ENCODE peak calls at places on chromosomes 16 and 17, in four cellular contexts. R is neuronal stem cell, H is H1, I is IMR-90. U is an unnamed sample.

GRCh38 chr16:84357191-84357651 is 11.1 kb upstream of the ATP2C2 start:
- DNase-seq in R (no peak), H (no peak), I (peak; percentile 52), U (no peak)

GRCh38 chr17:70420876-70421445 is 251.6 kb downstream of the KCNJ2 start:
- DNase-seq in R (no peak), H (no peak), I (no peak), U (no peak)

GRCh38 chr17:67145406-67145805 is 99.6 kb downstream of the HELZ start:
- DNase-seq in R (no peak), H (no peak), I (no peak), U (no peak)

GRCh38 chr16:14502932-14503741 is 126.9 kb downstream of the PARN start:
- DNase-seq in R (no peak), H (no peak), I (peak; percentile 76), U (no peak)

GRCh38 chr16:49837673-49838360 is 18.1 kb downstream of the ZNF423 start:
- DNase-seq in R (no peak), H (no peak), I (no peak), U (no peak)

GRCh38 chr16:15539197-15539596 is 103.8 kb downstream of the MARF1 start:
- DNase-seq in R (peak; percentile 36), H (peak; percentile 85), I (no peak), U (peak; percentile 68)

GRCh38 chr17:10768766-10769383 is 35.0 kb downstream of the TMEM238L start:
- DNase-seq in R (no peak), H (no peak), I (no peak), U (no peak)

GRCh38 chr16:83713597-83713996 is 94.2 kb upstream of the HSBP1 start:
- DNase-seq in R (no peak), H (no peak), I (no peak), U (no peak)

GRCh38 chr17:56425483-56425882 is 168.0 kb upstream of the NOG start:
- DNase-seq in R (no peak), H (no peak), I (no peak), U (no peak)

GRCh38 chr17:34423978-34424813 is 61.2 kb upstream of the CCL1 start:
- DNase-seq in R (no peak), H (peak; percentile 75), I (no peak), U (peak; percentile 77)

GRCh38 chr17:66850692-66851091 is 15.8 kb downstream of the CACNG5 start:
- DNase-seq in R (no peak), H (no peak), I (no peak), U (no peak)

GRCh38 chr17:45666641-45667040 is 117.5 kb upstream of the CRHR1 start:
- DNase-seq in R (no peak), H (no peak), I (no peak), U (no peak)

GRCh38 chr17:61235001-61235820 is 164.4 kb upstream of the TBX2 start:
- DNase-seq in R (no peak), H (no peak), I (no peak), U (no peak)

GRCh38 chr16:62205459-62205858 is 169.2 kb upstream of the CDH8 start:
- DNase-seq in R (no peak), H (no peak), I (no peak), U (no peak)

GRCh38 chr17:7745748-7746470 is 28.4 kb downstream of the DNAH2 start:
- DNase-seq in R (no peak), H (no peak), I (peak; percentile 76), U (no peak)

GRCh38 chr17:1649844-1650409 is at the start of gene RILP:
- DNase-seq in R (no peak), H (peak; percentile 70), I (no peak), U (peak; percentile 85)

GRCh38 chr16:2029350-2029749 is 2.6 kb downstream of the NHERF2 start:
- DNase-seq in R (no peak), H (peak; percentile 47), I (no peak), U (no peak)

GRCh38 chr17:7916799-7917198 is 710 bp upstream of the RNF227 start:
- DNase-seq in R (no peak), H (no peak), I (peak; percentile 80), U (no peak)

GRCh38 chr17:17542906-17543635 is 46.9 kb upstream of the RASD1 start:
- DNase-seq in R (no peak), H (no peak), I (no peak), U (no peak)

GRCh38 chr17:7886227-7887037 is 2.2 kb upstream of the CHD3 start:
- DNase-seq in R (peak; percentile 29), H (peak; percentile 59), I (peak; percentile 7), U (peak; percentile 69)

GRCh38 chr17:1979182-1979980 is 45.8 kb downstream of the RTN4RL1 start:
- DNase-seq in R (no peak), H (no peak), I (no peak), U (no peak)

GRCh38 chr16:3171855-3172593 is 16.0 kb upstream of the OR1F1 start:
- DNase-seq in R (no peak), H (peak; percentile 96), I (peak; percentile 76), U (peak; percentile 87)

GRCh38 chr17:64229815-64230550 is 33.1 kb downstream of the TEX2 start:
- DNase-seq in R (no peak), H (no peak), I (no peak), U (no peak)
- H3K14ac ChIP-seq in R (no peak overlapping the region), H (no peak overlapping the region), I (peak overlapping the region; percentile 77), U (no peak overlapping the region)

DNA sequence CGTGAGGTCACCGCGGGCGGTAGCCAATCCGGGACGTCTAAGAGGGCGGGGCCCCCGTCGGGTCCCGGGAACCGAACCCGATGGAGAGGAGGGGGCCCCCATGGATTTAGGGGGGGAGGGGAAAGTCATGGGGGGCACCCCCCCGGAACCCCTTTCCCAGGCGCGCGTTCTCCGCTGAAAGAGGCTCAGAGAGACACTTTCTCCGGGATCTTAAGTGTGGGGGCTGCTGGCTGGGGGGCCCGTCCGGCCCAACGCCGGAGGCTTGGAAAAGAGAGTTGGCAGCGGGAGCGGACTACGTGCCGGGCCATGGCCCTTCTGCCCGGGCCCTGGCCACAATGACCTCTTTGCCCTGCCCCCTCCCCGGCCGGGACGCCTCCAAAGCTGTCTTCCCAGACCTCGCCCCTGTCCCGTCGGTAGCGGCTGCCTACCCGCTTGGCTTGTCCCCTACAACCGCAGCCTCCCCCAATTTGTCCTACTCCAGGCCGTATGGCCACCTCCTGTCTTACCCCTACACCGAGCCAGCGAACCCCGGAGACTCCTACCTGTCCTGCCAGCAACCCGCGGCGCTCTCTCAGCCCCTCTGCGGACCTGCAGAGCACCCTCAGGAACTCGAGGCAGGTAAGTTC is at the start of gene DLX4:
- DNase-seq in R (no peak), H (peak; percentile 81), I (no peak), U (peak; percentile 68)
- H2BK120ac ChIP-seq in R (no peak within 1 kb of the TSS), H (no peak within 1 kb of the TSS), I (no peak within 1 kb of the TSS), U (no peak within 1 kb of the TSS)

GRCh38 chr17:79843475-79843916 is 4.3 kb upstream of the CBX4 start:
- DNase-seq in R (no peak), H (peak; percentile 77), I (no peak), U (no peak)

GRCh38 chr17:79845601-79845949 is 6.3 kb upstream of the CBX4 start:
- DNase-seq in R (no peak), H (no peak), I (no peak), U (no peak)

GRCh38 chr17:79842656-79843474 is 3.6 kb upstream of the CBX4 start:
- DNase-seq in R (no peak), H (peak; percentile 56), I (no peak), U (no peak)

GRCh38 chr17:79844869-79845600 is 5.8 kb upstream of the CBX4 start:
- DNase-seq in R (no peak), H (peak; percentile 88), I (no peak), U (peak; percentile 83)

DNA sequence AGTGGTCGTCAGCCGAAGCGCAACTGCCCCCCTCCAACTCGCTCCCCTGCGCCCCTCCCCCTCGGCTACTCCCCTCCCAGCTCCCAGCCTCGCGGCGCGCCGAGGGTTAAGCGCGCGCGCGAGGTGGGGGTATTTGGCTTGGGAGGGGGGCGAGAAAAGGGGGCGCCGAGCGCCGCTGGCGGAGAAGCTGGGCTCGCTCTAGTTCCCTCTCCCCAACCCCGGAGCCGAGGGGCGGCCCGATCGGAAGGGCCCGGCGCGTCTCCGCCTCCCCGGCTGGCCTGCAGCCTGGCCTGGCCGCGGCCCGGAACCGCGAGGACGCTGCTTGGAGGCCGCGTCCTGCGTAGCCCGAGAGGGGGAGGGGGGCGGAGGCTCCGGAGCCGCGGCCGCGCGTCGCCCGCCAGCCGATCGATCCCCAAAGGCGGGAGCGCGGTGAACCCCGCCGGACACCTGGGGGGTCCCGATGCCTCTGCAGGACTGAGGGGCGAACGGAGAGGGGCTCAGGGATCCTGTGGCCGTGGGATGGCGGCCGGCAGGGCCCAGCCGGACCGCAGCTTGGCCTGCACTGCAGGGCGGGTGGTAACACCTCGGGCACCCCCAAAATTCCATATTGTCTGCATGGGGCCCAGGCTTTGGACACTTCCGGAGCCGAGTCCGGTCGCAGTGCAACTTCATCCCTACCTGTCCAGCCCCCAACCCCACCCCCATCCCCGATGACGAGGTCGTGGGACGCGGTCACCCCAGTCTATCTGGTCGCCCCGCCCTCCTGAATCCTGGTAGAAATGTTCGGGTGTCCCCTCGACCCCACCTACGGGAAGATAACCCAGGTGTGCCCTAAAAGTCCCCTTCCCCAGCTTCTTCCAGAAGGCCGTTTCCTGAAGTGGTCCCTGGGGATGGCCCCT is 4.9 kb upstream of the CBX4 start:
- DNase-seq in R (no peak), H (peak; percentile 78), I (peak; percentile 61), U (peak; percentile 70)
- H3K14ac ChIP-seq in R (peak overlapping the region; percentile 56), H (no peak overlapping the region), I (no peak overlapping the region), U (no peak overlapping the region)

GRCh38 chr16:65125322-65125721 is 3.5 kb upstream of the CDH11 start:
- DNase-seq in R (no peak), H (no peak), I (peak; percentile 30), U (no peak)
- H2BK120ac ChIP-seq in R (no peak overlapping the region), H (no peak overlapping the region), I (peak overlapping the region; percentile 31), U (no peak overlapping the region)

GRCh38 chr17:9050801-9051401 is 29.6 kb downstream of the NTN1 start:
- DNase-seq in R (no peak), H (peak; percentile 59), I (no peak), U (peak; percentile 88)
- H3K14ac ChIP-seq in R (no peak overlapping the region), H (no peak overlapping the region), I (no peak overlapping the region), U (peak overlapping the region; percentile 45)

GRCh38 chr16:55496509-55497145 is 12.2 kb upstream of the LPCAT2 start:
- DNase-seq in R (no peak), H (peak; percentile 11), I (no peak), U (peak; percentile 20)

GRCh38 chr16:55497558-55497957 is 11.3 kb upstream of the LPCAT2 start:
- DNase-seq in R (no peak), H (no peak), I (no peak), U (no peak)

GRCh38 chr16:55499951-55500350 is 8.9 kb upstream of the LPCAT2 start:
- DNase-seq in R (no peak), H (peak; percentile 22), I (peak; percentile 99), U (no peak)

GRCh38 chr16:55499281-55499680 is 9.6 kb upstream of the LPCAT2 start:
- DNase-seq in R (no peak), H (peak; percentile 7), I (no peak), U (no peak)

DNA sequence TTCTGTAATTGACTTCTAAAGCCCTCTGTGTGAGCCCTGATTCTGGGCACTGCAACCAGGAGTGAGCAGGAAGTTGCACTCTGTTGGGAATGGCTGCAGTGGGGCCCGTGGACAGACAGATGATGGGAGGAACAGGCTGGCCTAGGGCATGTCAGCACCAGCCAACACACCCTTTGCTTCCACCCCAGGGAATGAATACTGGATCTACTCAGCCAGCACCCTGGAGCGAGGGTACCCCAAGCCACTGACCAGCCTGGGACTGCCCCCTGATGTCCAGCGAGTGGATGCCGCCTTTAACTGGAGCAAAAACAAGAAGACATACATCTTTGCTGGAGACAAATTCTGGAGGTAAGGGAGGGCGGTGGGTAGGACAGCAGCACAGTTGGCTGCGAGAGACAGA is 10.8 kb upstream of the LPCAT2 start:
- DNase-seq in R (no peak), H (peak; percentile 35), I (no peak), U (no peak)
- H2BK120ac ChIP-seq in R (no peak overlapping the region), H (no peak overlapping the region), I (peak overlapping the region; percentile 17), U (no peak overlapping the region)